ENCODE peak calls at places on chromosomes 16 and 17, in four cellular contexts. W, O, Y and I are unnamed samples.

GRCh38 chr17:61490540-61490975 is 38.3 kb downstream of the TBX4 start:
- DNase-seq in W (no peak), Y (no peak), O (no peak), I (no peak)

GRCh38 chr17:27888945-27889344 is 4.2 kb downstream of the LYRM9 start:
- DNase-seq in Y (peak), O (peak), W (no peak), I (no peak)

GRCh38 chr16:61050547-61050946 is 985.7 kb downstream of the CDH8 start:
- DNase-seq in Y (no peak), W (no peak), O (peak), I (no peak)

GRCh38 chr16:50466170-50466569 is 82.0 kb upstream of the NKD1 start:
- DNase-seq in W (no peak), O (no peak), Y (no peak), I (no peak)

GRCh38 chr17:29620271-29620670 is 2.4 kb downstream of the CORO6 start:
- DNase-seq in Y (no peak), O (peak), W (peak), I (no peak)

GRCh38 chr17:1673041-1673790 is 11.5 kb downstream of the PRPF8 start:
- DNase-seq in W (no peak), O (no peak), Y (no peak), I (no peak)

GRCh38 chr16:16025214-16025968 is 76.0 kb downstream of the ABCC1 start:
- DNase-seq in O (no peak), W (peak), Y (no peak), I (no peak)

GRCh38 chr17:63378411-63379076 is 67.6 kb downstream of the CYB561 start:
- DNase-seq in W (no peak), Y (no peak), O (no peak), I (no peak)

GRCh38 chr16:65122974-65123845 is 1.3 kb upstream of the CDH11 start:
- DNase-seq in W (no peak), Y (no peak), O (peak), I (no peak)

GRCh38 chr17:48546924-48547838 is 2.3 kb upstream of the HOXB2 start:
- DNase-seq in Y (no peak), W (peak), O (no peak), I (no peak)

GRCh38 chr16:26976913-26977312 is 89.8 kb upstream of the C16orf82 start:
- DNase-seq in Y (no peak), O (no peak), W (no peak), I (no peak)

GRCh38 chr17:36717088-36717487 is 115.7 kb downstream of the MRM1 start:
- DNase-seq in O (no peak), Y (no peak), W (no peak), I (no peak)

GRCh38 chr16:13186813-13187212 is 285.4 kb downstream of the SHISA9 start:
- DNase-seq in W (no peak), O (peak), Y (peak), I (no peak)

GRCh38 chr17:9937164-9937835 is 32.2 kb upstream of the RCVRN start:
- DNase-seq in Y (no peak), O (no peak), W (no peak), I (no peak)

GRCh38 chr16:57781741-57782606 is 20.3 kb downstream of the KIFC3 start:
- DNase-seq in O (no peak), Y (peak), W (no peak), I (no peak)

GRCh38 chr16:20911361-20911760 is 10.8 kb downstream of the LYRM1 start:
- DNase-seq in W (no peak), O (no peak), Y (no peak), I (no peak)

GRCh38 chr16:57721765-57722499 is 13.6 kb upstream of the KATNB1 start:
- DNase-seq in W (no peak), Y (no peak), O (no peak), I (no peak)

GRCh38 chr16:86895609-86896008 is 317.3 kb downstream of the FOXL1 start:
- DNase-seq in O (no peak), Y (no peak), W (no peak), I (no peak)

DNA sequence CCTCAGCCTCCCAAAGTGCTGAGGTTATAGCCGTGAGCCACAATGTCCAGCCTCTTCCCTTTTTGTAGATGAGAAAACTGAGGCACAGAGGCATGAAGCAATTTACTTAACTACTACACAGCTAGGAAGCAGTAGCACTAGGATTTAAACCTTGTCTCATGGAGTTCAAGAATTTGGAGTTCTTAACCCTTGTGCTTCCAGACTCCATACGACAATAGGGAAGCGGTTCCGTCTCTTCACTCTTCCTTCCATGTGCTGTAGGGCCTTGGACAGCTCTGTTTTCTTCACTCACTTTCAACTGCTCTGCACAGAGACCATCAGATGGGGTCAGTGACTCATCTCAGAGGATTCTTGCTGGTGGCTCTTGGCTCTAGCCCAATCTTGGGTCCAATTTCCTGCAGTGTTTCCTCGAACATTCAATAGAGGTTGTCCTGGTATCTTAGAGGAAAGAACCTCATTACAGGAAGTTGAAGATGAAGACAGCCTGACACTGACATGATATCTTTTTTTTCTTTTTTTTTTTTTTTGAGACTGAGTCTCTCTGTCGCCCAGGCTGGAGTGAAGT is 19.3 kb downstream of the ITGAL start:
- DNase-seq in O (no peak), W (peak), Y (peak), I (no peak)
- TF ChIP-seq CREM in O (no peak), W (peak), Y (no peak), I (no peak)

GRCh38 chr16:51527349-51527748 is 376.3 kb upstream of the SALL1 start:
- DNase-seq in O (no peak), W (no peak), Y (no peak), I (no peak)
- TF ChIP-seq CREM in O (no peak), W (no peak), Y (no peak), I (no peak)

DNA sequence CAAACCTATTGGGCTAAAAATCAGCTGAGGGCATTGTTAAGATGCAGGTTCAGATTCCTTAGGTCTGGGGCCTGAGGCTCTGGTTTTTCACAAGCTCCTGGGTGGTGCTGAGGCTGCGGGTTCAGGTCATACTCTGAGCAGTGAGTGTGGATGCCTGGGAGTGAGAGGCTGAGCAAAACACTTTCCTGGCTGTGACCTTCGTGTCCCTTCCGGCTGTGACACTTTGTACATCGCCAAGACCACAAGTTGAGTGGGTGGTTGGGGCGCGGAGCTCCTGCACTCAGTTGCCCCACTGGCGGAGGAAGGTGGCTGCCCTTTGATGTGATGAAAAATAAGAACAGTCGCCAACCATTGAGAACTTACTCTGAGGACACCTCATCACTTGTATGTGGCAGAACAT is 24.8 kb downstream of the CCR7 start:
- DNase-seq in W (no peak), Y (no peak), O (no peak), I (no peak)
- TF ChIP-seq CREM in W (no peak), Y (no peak), O (no peak), I (no peak)

GRCh38 chr17:65594585-65594940 is 33.1 kb upstream of the AXIN2 start:
- DNase-seq in O (no peak), Y (no peak), W (no peak), I (no peak)
- TF ChIP-seq CREM in O (no peak), Y (no peak), W (no peak), I (no peak)

GRCh38 chr16:1398826-1399581 is 15.5 kb downstream of the UNKL start:
- DNase-seq in Y (no peak), W (no peak), O (no peak), I (no peak)

GRCh38 chr16:1395444-1396074 is 18.9 kb downstream of the UNKL start:
- DNase-seq in W (peak), Y (no peak), O (no peak), I (no peak)

GRCh38 chr16:1401061-1401757 is 13.3 kb downstream of the UNKL start:
- DNase-seq in W (no peak), O (no peak), Y (no peak), I (no peak)

GRCh38 chr16:1397779-1398178 is 16.7 kb downstream of the UNKL start:
- DNase-seq in W (no peak), O (no peak), Y (no peak), I (no peak)

GRCh38 chr16:1398351-1398750 is 16.2 kb downstream of the UNKL start:
- DNase-seq in Y (no peak), W (no peak), O (no peak), I (no peak)
- TF ChIP-seq CREM in Y (no peak), W (no peak), O (no peak), I (no peak)